ENCODE peak calls at places on chromosomes 3 and 15, in eight cellular contexts. L is lung microvascular endothelial cell; M is NCI-H774; H is effector CD4-positive, alpha-beta T cell; K is Caco-2; G is fibroblast of mammary gland; R is epithelial cell of esophagus; A is anterior cingulate cortex. V is an unnamed sample.

GRCh38 chr3:169575381-169575780 is 88.1 kb downstream of the MECOM start:
- DNase-seq in L (peak), M (no peak), H (no peak), K (no peak), G (peak), R (peak), A (no peak), V (peak)

GRCh38 chr15:62962101-62962995 is 80.2 kb upstream of the TPM1 start:
- DNase-seq in L (no peak), M (no peak), H (no peak), K (no peak), G (no peak), R (no peak), A (no peak), V (no peak)

GRCh38 chr15:90203922-90204321 is 2.8 kb downstream of the SEMA4B start:
- DNase-seq in L (no peak), M (no peak), H (no peak), K (no peak), G (peak), R (no peak), A (peak), V (no peak)

GRCh38 chr3:104887069-104887468 is 479.6 kb upstream of the ALCAM start:
- DNase-seq in L (no peak), M (no peak), H (no peak), K (no peak), G (peak), R (peak), A (no peak), V (peak)

GRCh38 chr3:142273501-142273900 is 48.1 kb upstream of the GK5 start:
- DNase-seq in L (no peak), M (no peak), H (no peak), K (no peak), G (no peak), R (no peak), A (peak), V (no peak)

GRCh38 chr3:27127195-27127594 is 242.0 kb downstream of the NEK10 start:
- DNase-seq in L (no peak), M (peak), H (no peak), K (no peak), G (no peak), R (peak), A (no peak), V (no peak)

GRCh38 chr3:58333206-58334012 is 717 bp downstream of the PXK start:
- DNase-seq in L (peak), M (no peak), H (no peak), K (peak), G (peak), R (peak), A (peak), V (no peak)

GRCh38 chr3:94524102-94524922 is 461.5 kb downstream of the NSUN3 start:
- DNase-seq in L (no peak), M (peak), H (no peak), K (peak), G (no peak), R (no peak), A (no peak), V (no peak)

GRCh38 chr3:126309162-126309561 is 48.0 kb downstream of the KLF15 start:
- DNase-seq in L (peak), M (no peak), H (no peak), K (no peak), G (no peak), R (no peak), A (no peak), V (no peak)

GRCh38 chr3:13850161-13850945 is 29.5 kb downstream of the WNT7A start:
- DNase-seq in L (no peak), M (no peak), H (no peak), K (peak), G (no peak), R (peak), A (no peak), V (peak)

GRCh38 chr15:90231028-90232017 is 2.4 kb downstream of the CIB1 start:
- DNase-seq in L (no peak), M (no peak), H (peak), K (no peak), G (no peak), R (peak), A (no peak), V (no peak)

GRCh38 chr3:111803123-111803593 is 55.9 kb upstream of the PHLDB2 start:
- DNase-seq in L (no peak), M (no peak), H (no peak), K (no peak), G (peak), R (peak), A (no peak), V (peak)

GRCh38 chr15:100769043-100769974 is 110.3 kb upstream of the ALDH1A3 start:
- DNase-seq in L (no peak), M (no peak), H (no peak), K (no peak), G (no peak), R (no peak), A (no peak), V (no peak)

GRCh38 chr3:90136468-90137191 is 1029.2 kb downstream of the EPHA3 start:
- DNase-seq in L (no peak), M (no peak), H (no peak), K (peak), G (no peak), R (no peak), A (no peak), V (no peak)

GRCh38 chr15:26971303-26972018 is 480 bp downstream of the GABRG3 start:
- DNase-seq in L (no peak), M (no peak), H (no peak), K (no peak), G (no peak), R (no peak), A (peak), V (no peak)

GRCh38 chr3:196431193-196432136 is 762 bp downstream of the UBXN7 start:
- DNase-seq in L (peak), M (no peak), H (no peak), K (peak), G (peak), R (peak), A (no peak), V (peak)

GRCh38 chr15:65266469-65266868 is 20.2 kb downstream of the PARP16 start:
- DNase-seq in L (no peak), M (no peak), H (no peak), K (no peak), G (no peak), R (no peak), A (no peak), V (no peak)